ENCODE peak calls at places on chromosomes 4 and X, in four cellular contexts. X, G, L and R are unnamed samples.

GRCh38 chrX:38864165-38864564 is 62.9 kb downstream of the MID1IP1 start:
- DNase-seq in X (no peak), G (no peak), L (no peak), R (no peak)

GRCh38 chrX:47562615-47563243 is 1.7 kb downstream of the ARAF start:
- DNase-seq in X (no peak), G (peak; percentile 38), L (peak; percentile 29), R (no peak)

GRCh38 chrX:150870487-150871340 is 27.8 kb downstream of the CD99L2 start:
- DNase-seq in X (no peak), G (no peak), L (no peak), R (no peak)

GRCh38 chr4:150867148-150867547 is 147.9 kb downstream of the LRBA start:
- DNase-seq in X (peak; percentile 90), G (peak; percentile 83), L (peak; percentile 77), R (no peak)

GRCh38 chr4:20687894-20688293 is 12.4 kb upstream of the PACRGL start:
- DNase-seq in X (no peak), G (no peak), L (no peak), R (no peak)

GRCh38 chr4:22190855-22191254 is 242.3 kb upstream of the KCNIP4 start:
- DNase-seq in X (peak; percentile 7), G (no peak), L (no peak), R (no peak)

GRCh38 chr4:47485047-47485692 is at the start of gene ATP10D:
- DNase-seq in X (peak; percentile 96), G (peak; percentile 88), L (peak; percentile 88), R (peak; percentile 96)

GRCh38 chrX:154761977-154762528 is 611 bp upstream of the DKC1 start:
- DNase-seq in X (no peak), G (peak; percentile 11), L (no peak), R (no peak)

GRCh38 chr4:100679926-100680325 is 162.1 kb upstream of the EMCN start:
- DNase-seq in X (no peak), G (no peak), L (no peak), R (no peak)

GRCh38 chr4:38290914-38291313 is 330.7 kb downstream of the PTTG2 start:
- DNase-seq in X (no peak), G (no peak), L (no peak), R (no peak)
- H3K4me2 ChIP-seq in X (no peak overlapping the region), G (no peak overlapping the region), L (no peak overlapping the region), R (no peak overlapping the region)

DNA sequence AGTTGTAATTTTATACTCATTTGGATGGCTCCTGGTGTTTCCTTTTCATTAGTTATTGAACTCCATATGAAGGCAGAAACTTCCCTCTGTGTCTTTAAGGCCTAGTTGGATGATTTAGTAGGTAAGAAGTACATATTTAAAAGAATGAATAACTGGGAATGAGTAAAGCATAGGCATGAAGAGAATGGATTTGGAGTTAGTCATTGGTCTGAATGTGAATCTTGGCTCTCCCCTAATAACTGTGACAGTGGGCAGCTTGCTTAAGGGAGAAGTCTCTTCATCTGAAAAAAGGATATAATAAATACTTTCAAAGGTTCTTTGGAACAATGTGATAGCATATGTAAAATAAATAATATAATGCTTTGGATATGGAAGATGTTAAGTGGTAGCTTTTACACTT is 13.2 kb downstream of the SNX25 start:
- DNase-seq in X (no peak), G (no peak), L (no peak), R (no peak)
- H3K4me2 ChIP-seq in X (no peak overlapping the region), G (no peak overlapping the region), L (no peak overlapping the region), R (no peak overlapping the region)

GRCh38 chr4:26717332-26717731 is 133.4 kb downstream of the TBC1D19 start:
- DNase-seq in X (no peak), G (no peak), L (no peak), R (no peak)

GRCh38 chr4:26719954-26720552 is 136.2 kb downstream of the TBC1D19 start:
- DNase-seq in X (no peak), G (peak; percentile 49), L (peak; percentile 4), R (no peak)

GRCh38 chr4:26721685-26722084 is 137.8 kb downstream of the TBC1D19 start:
- DNase-seq in X (no peak), G (no peak), L (no peak), R (no peak)

GRCh38 chr4:26713563-26714145 is 129.8 kb downstream of the TBC1D19 start:
- DNase-seq in X (no peak), G (no peak), L (no peak), R (no peak)

DNA sequence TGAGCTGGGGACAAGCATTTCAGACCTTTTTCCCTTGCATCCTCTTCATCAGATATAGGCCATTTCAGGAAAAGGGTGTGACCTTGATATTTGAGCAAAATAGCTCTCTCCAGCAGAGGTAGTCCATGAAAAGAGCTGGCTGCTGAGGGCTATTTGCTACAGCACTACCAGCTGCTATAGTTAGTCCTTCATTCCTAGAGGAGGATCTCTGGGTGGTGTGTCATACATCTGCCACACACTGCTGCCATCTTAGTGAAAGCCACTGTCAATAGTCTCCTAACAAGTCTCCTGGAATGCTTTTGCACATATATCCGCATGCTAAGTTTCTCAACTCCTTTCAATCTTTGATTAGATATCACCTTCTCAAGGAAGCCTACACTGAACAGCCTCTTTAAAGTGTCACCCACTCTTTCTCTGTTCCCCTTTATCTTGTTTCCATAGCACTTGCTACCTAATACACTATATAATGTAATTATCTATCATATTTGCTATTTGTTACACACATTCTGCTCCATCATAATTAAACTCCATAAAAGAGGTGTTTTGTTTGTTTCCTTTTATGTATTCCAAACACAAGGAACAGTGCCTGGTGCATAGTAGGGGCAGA is 131.9 kb downstream of the TBC1D19 start:
- DNase-seq in X (no peak), G (no peak), L (no peak), R (no peak)
- H3K4me2 ChIP-seq in X (no peak overlapping the region), G (no peak overlapping the region), L (no peak overlapping the region), R (no peak overlapping the region)

GRCh38 chr4:128840711-128841318 is 31.3 kb downstream of the JADE1 start:
- DNase-seq in X (no peak), G (no peak), L (no peak), R (no peak)
- H3K4me2 ChIP-seq in X (no peak overlapping the region), G (no peak overlapping the region), L (no peak overlapping the region), R (no peak overlapping the region)

DNA sequence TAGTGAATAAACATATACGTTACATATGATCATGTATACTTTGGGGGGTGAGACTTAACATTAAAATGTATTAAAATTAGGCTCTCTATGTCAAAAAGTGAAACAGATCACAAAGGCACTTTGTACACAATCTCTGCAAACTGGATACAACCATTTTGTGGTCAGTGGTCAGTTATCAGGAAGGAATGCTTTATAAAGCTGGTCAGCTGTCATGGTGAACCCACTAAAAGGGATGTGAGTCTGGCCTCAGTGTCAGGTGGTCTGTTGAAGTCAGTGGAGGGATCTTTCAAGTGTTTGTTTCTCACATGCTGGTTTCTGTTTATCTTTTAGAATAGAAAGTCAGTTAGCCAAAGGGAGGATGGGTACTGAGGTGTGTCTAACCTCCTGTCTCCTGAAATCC is 875.5 kb upstream of the INTU start:
- DNase-seq in X (no peak), G (no peak), L (no peak), R (no peak)
- H3K4me2 ChIP-seq in X (no peak overlapping the region), G (no peak overlapping the region), L (no peak overlapping the region), R (no peak overlapping the region)